ENCODE peak calls at places on chromosomes 4 and X, in four cellular contexts. One of them, this sample, is unnamed.

GRCh38 chrX:112967341-112967740 is 126.7 kb upstream of the AMOT start:
- DNase-seq in upper lobe of left lung: no peak
- DNase-seq in spleen: no peak
- DNase-seq in HCT116: no peak
- DNase-seq in this sample: no peak

GRCh38 chr4:101306225-101306624 is 41.1 kb downstream of the PPP3CA start:
- DNase-seq in spleen: no peak
- DNase-seq in HCT116: no peak
- DNase-seq in upper lobe of left lung: no peak
- DNase-seq in this sample: no peak

GRCh38 chr4:26984896-26985295 is 124.3 kb downstream of the STIM2 start:
- DNase-seq in upper lobe of left lung: no peak
- DNase-seq in spleen: no peak
- DNase-seq in HCT116: no peak
- DNase-seq in this sample: no peak

GRCh38 chrX:55056820-55057690 is 17.8 kb upstream of the PAGE2B start:
- DNase-seq in upper lobe of left lung: no peak
- DNase-seq in HCT116: no peak
- DNase-seq in spleen: no peak
- DNase-seq in this sample: no peak

GRCh38 chrX:66633541-66633940 is 5.3 kb downstream of the EDA2R start:
- DNase-seq in spleen: no peak
- DNase-seq in upper lobe of left lung: no peak
- DNase-seq in HCT116: no peak
- DNase-seq in this sample: no peak

GRCh38 chr4:105147226-105148151 is 813 bp downstream of the TET2 start:
- DNase-seq in spleen: peak
- DNase-seq in upper lobe of left lung: peak
- DNase-seq in HCT116: no peak
- DNase-seq in this sample: no peak

GRCh38 chrX:50812995-50813842 is 775 bp downstream of the SHROOM4 start:
- DNase-seq in spleen: peak
- DNase-seq in upper lobe of left lung: peak
- DNase-seq in HCT116: no peak
- DNase-seq in this sample: no peak

GRCh38 chrX:53992589-53992988 is 51.7 kb downstream of the PHF8 start:
- DNase-seq in spleen: no peak
- DNase-seq in upper lobe of left lung: no peak
- DNase-seq in HCT116: peak
- DNase-seq in this sample: no peak

GRCh38 chr4:28686618-28687017 is 1826.0 kb downstream of the STIM2 start:
- DNase-seq in upper lobe of left lung: no peak
- DNase-seq in HCT116: peak
- DNase-seq in spleen: peak
- DNase-seq in this sample: no peak

GRCh38 chr4:76194325-76194724 is 19.3 kb downstream of the SCARB2 start:
- DNase-seq in spleen: no peak
- DNase-seq in upper lobe of left lung: no peak
- DNase-seq in HCT116: no peak
- DNase-seq in this sample: no peak

GRCh38 chrX:10633722-10634121 is 13.3 kb upstream of the MID1 start:
- DNase-seq in HCT116: peak
- DNase-seq in upper lobe of left lung: no peak
- DNase-seq in spleen: no peak
- DNase-seq in this sample: no peak

GRCh38 chr4:10085386-10085785 is 31.2 kb downstream of the WDR1 start:
- DNase-seq in HCT116: no peak
- DNase-seq in spleen: peak
- DNase-seq in upper lobe of left lung: no peak
- DNase-seq in this sample: peak

GRCh38 chrX:153410328-153410727 is 944 bp upstream of the ZFP92 start:
- DNase-seq in upper lobe of left lung: no peak
- DNase-seq in spleen: peak
- DNase-seq in HCT116: no peak
- DNase-seq in this sample: no peak

GRCh38 chrX:112643721-112644120 is 36.0 kb downstream of the LHFPL1 start:
- DNase-seq in upper lobe of left lung: no peak
- DNase-seq in spleen: no peak
- DNase-seq in HCT116: no peak
- DNase-seq in this sample: no peak

GRCh38 chrX:30597258-30598012 is 19.9 kb upstream of the TASL start:
- DNase-seq in upper lobe of left lung: no peak
- DNase-seq in spleen: no peak
- DNase-seq in HCT116: no peak
- DNase-seq in this sample: peak

GRCh38 chr4:87555751-87556619 is 26.8 kb upstream of the SPARCL1 start:
- DNase-seq in spleen: no peak
- DNase-seq in HCT116: no peak
- DNase-seq in upper lobe of left lung: no peak
- DNase-seq in this sample: no peak

GRCh38 chr4:16783119-16783518 is 115.3 kb downstream of the LDB2 start:
- DNase-seq in spleen: no peak
- DNase-seq in upper lobe of left lung: no peak
- DNase-seq in HCT116: no peak
- DNase-seq in this sample: no peak

GRCh38 chr4:112860731-112861377 is 188.6 kb upstream of the ANK2 start:
- DNase-seq in spleen: no peak
- DNase-seq in upper lobe of left lung: no peak
- DNase-seq in HCT116: no peak
- DNase-seq in this sample: no peak

GRCh38 chrX:1813809-1814208 is 198.9 kb downstream of the ASMT start:
- DNase-seq in HCT116: no peak
- DNase-seq in upper lobe of left lung: no peak
- DNase-seq in spleen: no peak
- DNase-seq in this sample: no peak

GRCh38 chr4:149910604-149911367 is 95.1 kb upstream of the IQCM start:
- DNase-seq in HCT116: no peak
- DNase-seq in spleen: no peak
- DNase-seq in upper lobe of left lung: no peak
- DNase-seq in this sample: no peak

GRCh38 chrX:47643926-47644325 is 6.4 kb downstream of the ELK1 start:
- DNase-seq in spleen: no peak
- DNase-seq in upper lobe of left lung: no peak
- DNase-seq in HCT116: no peak
- DNase-seq in this sample: no peak

GRCh38 chrX:149312936-149313432 is 192.1 kb downstream of the IDS start:
- DNase-seq in spleen: no peak
- DNase-seq in HCT116: no peak
- DNase-seq in upper lobe of left lung: no peak
- DNase-seq in this sample: no peak

GRCh38 chr4:127783026-127783769 is 1.1 kb downstream of the HSPA4L start:
- DNase-seq in spleen: peak
- DNase-seq in HCT116: peak
- DNase-seq in upper lobe of left lung: no peak
- DNase-seq in this sample: no peak

GRCh38 chr4:17561195-17561909 is 15.6 kb upstream of the LAP3 start:
- DNase-seq in spleen: no peak
- DNase-seq in upper lobe of left lung: no peak
- DNase-seq in HCT116: no peak
- DNase-seq in this sample: no peak

GRCh38 chrX:26952213-26952612 is 510.9 kb downstream of the PPP4R3C start:
- DNase-seq in HCT116: no peak
- DNase-seq in spleen: no peak
- DNase-seq in upper lobe of left lung: no peak
- DNase-seq in this sample: no peak

GRCh38 chr4:34323549-34324325 is 1920.6 kb downstream of the ARAP2 start:
- DNase-seq in spleen: no peak
- DNase-seq in HCT116: no peak
- DNase-seq in upper lobe of left lung: no peak
- DNase-seq in this sample: no peak

GRCh38 chr4:84632092-84632491 is 49.2 kb downstream of the CDS1 start:
- DNase-seq in upper lobe of left lung: no peak
- DNase-seq in spleen: no peak
- DNase-seq in HCT116: no peak
- DNase-seq in this sample: no peak

DNA sequence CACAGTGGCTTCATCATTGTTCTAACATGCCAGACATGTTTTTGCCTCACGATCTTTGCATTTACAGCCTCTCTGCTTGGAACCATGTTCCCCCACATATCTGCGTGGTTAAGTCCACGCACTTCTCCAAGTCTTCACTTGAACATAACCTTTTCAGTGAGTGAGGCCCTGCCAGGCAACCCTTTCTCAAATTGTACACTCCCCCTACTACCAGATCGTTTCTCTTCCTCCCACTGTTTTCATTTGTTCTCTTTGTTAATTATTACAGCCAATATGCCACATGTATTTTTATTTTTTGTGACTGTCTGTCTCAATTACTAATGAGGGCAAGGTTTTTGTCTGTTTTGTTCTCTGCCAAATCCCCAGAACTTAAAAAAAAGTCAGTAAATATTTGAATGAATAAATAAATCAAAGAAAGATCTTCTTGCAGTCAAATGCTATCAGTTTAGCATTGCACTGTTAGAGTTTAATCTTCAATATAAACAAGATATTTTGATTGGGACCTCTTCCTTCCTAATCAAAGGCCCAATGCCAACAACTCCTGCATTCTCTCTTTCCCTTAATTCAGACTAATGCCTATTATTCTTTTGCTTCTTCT is 18.2 kb downstream of the CTSO start:
- DNase-seq in spleen: no peak
- DNase-seq in HCT116: no peak
- DNase-seq in upper lobe of left lung: no peak
- DNase-seq in this sample: no peak
- TF ChIP-seq POLR2AphosphoS5 in spleen: no peak
- TF ChIP-seq POLR2AphosphoS5 in HCT116: no peak
- TF ChIP-seq POLR2AphosphoS5 in upper lobe of left lung: no peak
- TF ChIP-seq POLR2AphosphoS5 in this sample: no peak

DNA sequence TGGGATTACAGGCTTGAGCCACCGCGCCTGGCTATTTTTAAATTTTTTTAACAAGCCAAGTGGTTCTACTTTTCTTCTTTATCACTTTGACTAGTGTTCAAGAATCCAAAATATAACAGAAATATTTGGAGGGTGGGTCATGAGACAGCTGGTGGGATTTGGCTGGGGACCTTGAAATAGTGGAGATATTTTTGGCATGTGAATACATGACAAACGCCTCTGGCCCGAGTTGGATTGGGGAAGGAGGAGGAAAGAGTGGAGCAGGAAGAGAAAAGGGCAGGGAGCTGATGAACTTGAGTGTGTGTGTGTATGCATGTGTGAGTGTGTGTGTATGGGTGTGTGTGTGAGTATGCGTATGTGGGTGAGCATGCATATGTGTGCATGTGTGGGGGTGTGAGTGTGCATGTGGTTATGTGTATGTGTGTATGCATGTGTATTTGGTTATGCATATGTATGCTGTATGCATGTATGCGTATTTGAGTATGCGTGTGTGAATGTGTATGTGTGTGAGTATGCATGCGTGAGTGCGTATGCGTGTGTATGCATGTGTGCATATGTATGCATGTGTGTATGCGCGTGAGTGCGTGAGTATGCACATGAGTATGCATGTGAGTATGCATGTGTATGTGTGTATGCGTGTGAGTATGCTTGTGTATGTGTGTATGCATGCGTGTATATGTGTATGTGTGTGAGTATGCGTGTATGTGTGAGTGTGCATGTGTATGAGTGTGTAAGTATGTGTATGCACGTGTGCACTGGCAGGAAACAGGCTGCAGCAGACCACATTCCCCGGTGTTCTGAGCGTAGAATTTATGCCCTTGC is 49.6 kb downstream of the JADE1 start:
- DNase-seq in upper lobe of left lung: no peak
- DNase-seq in HCT116: no peak
- DNase-seq in spleen: no peak
- DNase-seq in this sample: no peak
- TF ChIP-seq POLR2AphosphoS5 in upper lobe of left lung: no peak
- TF ChIP-seq POLR2AphosphoS5 in HCT116: no peak
- TF ChIP-seq POLR2AphosphoS5 in spleen: no peak
- TF ChIP-seq POLR2AphosphoS5 in this sample: no peak

GRCh38 chr4:109046549-109047171 is 255.8 kb downstream of the COL25A1 start:
- DNase-seq in upper lobe of left lung: no peak
- DNase-seq in HCT116: no peak
- DNase-seq in spleen: no peak
- DNase-seq in this sample: no peak

GRCh38 chr4:109041463-109041862 is 261.0 kb downstream of the COL25A1 start:
- DNase-seq in HCT116: no peak
- DNase-seq in upper lobe of left lung: no peak
- DNase-seq in spleen: no peak
- DNase-seq in this sample: no peak

GRCh38 chr4:109044446-109044845 is 258.0 kb downstream of the COL25A1 start:
- DNase-seq in HCT116: no peak
- DNase-seq in upper lobe of left lung: no peak
- DNase-seq in spleen: no peak
- DNase-seq in this sample: no peak

GRCh38 chr4:109040441-109040840 is 262.0 kb downstream of the COL25A1 start:
- DNase-seq in spleen: no peak
- DNase-seq in HCT116: no peak
- DNase-seq in upper lobe of left lung: no peak
- DNase-seq in this sample: no peak

GRCh38 chr4:109043286-109043685 is 259.2 kb downstream of the COL25A1 start:
- DNase-seq in spleen: no peak
- DNase-seq in upper lobe of left lung: no peak
- DNase-seq in HCT116: no peak
- DNase-seq in this sample: no peak
- TF ChIP-seq POLR2AphosphoS5 in spleen: no peak
- TF ChIP-seq POLR2AphosphoS5 in upper lobe of left lung: no peak
- TF ChIP-seq POLR2AphosphoS5 in HCT116: no peak
- TF ChIP-seq POLR2AphosphoS5 in this sample: no peak

GRCh38 chrX:135000516-135000915 is 9.7 kb downstream of the SMIM10 start:
- DNase-seq in upper lobe of left lung: no peak
- DNase-seq in spleen: no peak
- DNase-seq in HCT116: no peak
- DNase-seq in this sample: no peak

GRCh38 chrX:135009838-135010237 is 12.5 kb downstream of the RTL8B start:
- DNase-seq in HCT116: no peak
- DNase-seq in upper lobe of left lung: no peak
- DNase-seq in spleen: no peak
- DNase-seq in this sample: no peak

GRCh38 chrX:135009057-135009605 is 13.2 kb downstream of the RTL8B start:
- DNase-seq in HCT116: no peak
- DNase-seq in upper lobe of left lung: no peak
- DNase-seq in spleen: no peak
- DNase-seq in this sample: no peak

GRCh38 chrX:134999469-134999868 is 8.7 kb downstream of the SMIM10 start:
- DNase-seq in spleen: no peak
- DNase-seq in HCT116: peak
- DNase-seq in upper lobe of left lung: no peak
- DNase-seq in this sample: no peak

DNA sequence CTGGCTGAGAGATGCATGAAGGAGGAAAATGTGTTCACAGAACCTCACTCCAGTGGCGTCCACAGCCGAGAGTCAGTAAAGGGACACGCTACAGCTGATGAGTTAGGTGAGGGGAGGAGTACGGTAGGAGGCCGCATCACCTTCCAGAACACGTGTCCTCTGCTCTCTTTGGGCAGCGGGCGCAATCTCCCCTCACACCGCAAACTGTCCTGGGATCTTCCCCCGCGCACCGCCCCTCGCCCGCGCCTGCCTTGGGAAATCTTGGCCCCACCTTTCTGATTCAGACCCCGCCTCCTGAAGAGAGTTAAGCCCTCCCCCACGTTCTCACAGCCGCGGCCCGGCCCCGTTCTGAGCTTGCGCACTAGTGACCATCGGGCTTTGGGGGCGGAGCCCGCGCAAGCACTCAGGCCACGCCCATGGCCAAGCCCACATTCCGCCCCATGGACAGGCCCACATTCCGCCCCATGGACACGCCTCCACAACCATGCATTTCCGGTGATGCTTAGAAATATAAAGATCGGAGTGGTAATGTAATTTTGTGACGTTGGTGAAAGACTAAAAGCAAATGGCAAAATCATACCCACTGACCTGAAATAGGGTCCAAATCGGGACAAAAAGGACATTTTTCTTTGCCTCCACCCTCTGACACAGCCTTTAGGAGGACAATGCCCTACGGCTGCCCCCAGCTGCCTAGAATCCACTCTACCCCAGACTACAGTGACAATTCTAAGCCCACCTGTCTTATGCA is 13.3 kb downstream of the SMIM10 start:
- DNase-seq in spleen: peak
- DNase-seq in upper lobe of left lung: peak
- DNase-seq in HCT116: peak
- DNase-seq in this sample: peak
- TF ChIP-seq POLR2AphosphoS5 in spleen: peak
- TF ChIP-seq POLR2AphosphoS5 in upper lobe of left lung: no peak
- TF ChIP-seq POLR2AphosphoS5 in HCT116: no peak
- TF ChIP-seq POLR2AphosphoS5 in this sample: no peak

This sample was measured in GM12892.